ENCODE peak calls at places on chromosomes 13 and 19, in five cellular contexts. U is GM23338, D is lower lobe of right lung, Z is vagina, Q is DND-41. V is an unnamed sample. For H3K27me3, the result is how much of the 10 kb centered on the place peaks cover.

GRCh38 chr19:35120492-35120891 is 4.9 kb downstream of the FXYD3 start:
- DNase-seq in U (no peak), Q (no peak), Z (no peak), D (no peak), V (no peak)

GRCh38 chr19:41795031-41795461 is 1.3 kb upstream of the CEACAM3 start:
- DNase-seq in Q (peak), D (no peak), Z (no peak), U (peak), V (no peak)

GRCh38 chr19:30287973-30288372 is 84.2 kb upstream of the ZNF536 start:
- DNase-seq in Z (no peak), U (no peak), Q (no peak), D (no peak), V (no peak)

GRCh38 chr19:36939153-36939552 is 23.0 kb downstream of the ZNF568 start:
- DNase-seq in Z (no peak), Q (no peak), U (peak), D (no peak), V (no peak)

GRCh38 chr19:36436531-36436930 is 18.1 kb upstream of the ZFP82 start:
- DNase-seq in Z (no peak), Q (no peak), D (no peak), U (peak), V (no peak)

GRCh38 chr19:34838248-34838647 is 65.2 kb upstream of the ZNF599 start:
- DNase-seq in Z (no peak), D (no peak), U (peak), Q (no peak), V (no peak)

GRCh38 chr13:32587774-32588165 is 1.5 kb downstream of the PDS5B start:
- DNase-seq in Z (no peak), Q (no peak), U (no peak), D (no peak), V (no peak)

GRCh38 chr19:4007836-4008539 is 452 bp downstream of the PIAS4 start:
- DNase-seq in Q (peak), U (peak), D (no peak), Z (no peak), V (no peak)

GRCh38 chr13:46062190-46062589 is 9.6 kb upstream of the ZC3H13 start:
- DNase-seq in U (no peak), D (no peak), Q (no peak), Z (no peak), V (no peak)

GRCh38 chr19:31803819-31804446 is 454.7 kb upstream of the TSHZ3 start:
- DNase-seq in D (no peak), Q (no peak), U (no peak), Z (no peak), V (no peak)

GRCh38 chr13:45626731-45627374 is 11.3 kb upstream of the ERICH6B start:
- DNase-seq in U (no peak), Q (no peak), D (no peak), Z (no peak), V (no peak)

GRCh38 chr19:33998302-33998701 is 174.0 kb upstream of the LSM14A start:
- DNase-seq in Q (no peak), U (peak), Z (no peak), D (no peak), V (no peak)

GRCh38 chr13:32142956-32143375 is 111.4 kb downstream of the FRY start:
- DNase-seq in Z (no peak), U (peak), Q (no peak), D (no peak), V (no peak)

GRCh38 chr19:33811736-33812387 is 15.2 kb downstream of the KCTD15 start:
- DNase-seq in Q (no peak), Z (no peak), U (no peak), D (peak), V (no peak)

GRCh38 chr13:101305981-101306411 is 110.3 kb downstream of the NALCN start:
- DNase-seq in D (no peak), U (no peak), Z (no peak), Q (no peak), V (no peak)

GRCh38 chr19:39047076-39047475 is 14.7 kb upstream of the FBXO27 start:
- DNase-seq in Z (no peak), D (no peak), U (no peak), Q (no peak), V (no peak)

GRCh38 chr13:51632643-51633357 is 48.5 kb downstream of the WDFY2 start:
- DNase-seq in U (peak), D (no peak), Z (no peak), Q (no peak), V (no peak)

GRCh38 chr13:64078480-64078936 is 2662.9 kb upstream of the PCDH20 start:
- DNase-seq in U (no peak), Z (no peak), Q (no peak), D (no peak), V (no peak)

GRCh38 chr19:33819496-33819874 is 22.8 kb downstream of the KCTD15 start:
- DNase-seq in Q (no peak), U (peak), D (no peak), Z (peak), V (no peak)

GRCh38 chr13:91347212-91347995 is at the start of gene MIR17HG:
- DNase-seq in Z (peak), D (peak), U (peak), Q (peak), V (peak)

GRCh38 chr13:77377016-77377415 is 50.1 kb upstream of the MYCBP2 start:
- DNase-seq in Z (no peak), Q (no peak), D (no peak), U (no peak), V (no peak)

GRCh38 chr19:19361075-19361594 is 40.5 kb downstream of the MAU2 start:
- DNase-seq in D (peak), U (peak), Q (peak), Z (no peak), V (peak)

GRCh38 chr19:19371056-19371455 is 34.4 kb upstream of the GATAD2A start:
- DNase-seq in U (no peak), D (no peak), Q (no peak), Z (no peak), V (no peak)

GRCh38 chr19:19368087-19368486 is 37.4 kb upstream of the GATAD2A start:
- DNase-seq in Z (no peak), Q (no peak), U (no peak), D (no peak), V (no peak)

GRCh38 chr19:19362075-19362474 is 41.4 kb downstream of the MAU2 start:
- DNase-seq in D (no peak), Z (no peak), U (no peak), Q (no peak), V (no peak)

DNA sequence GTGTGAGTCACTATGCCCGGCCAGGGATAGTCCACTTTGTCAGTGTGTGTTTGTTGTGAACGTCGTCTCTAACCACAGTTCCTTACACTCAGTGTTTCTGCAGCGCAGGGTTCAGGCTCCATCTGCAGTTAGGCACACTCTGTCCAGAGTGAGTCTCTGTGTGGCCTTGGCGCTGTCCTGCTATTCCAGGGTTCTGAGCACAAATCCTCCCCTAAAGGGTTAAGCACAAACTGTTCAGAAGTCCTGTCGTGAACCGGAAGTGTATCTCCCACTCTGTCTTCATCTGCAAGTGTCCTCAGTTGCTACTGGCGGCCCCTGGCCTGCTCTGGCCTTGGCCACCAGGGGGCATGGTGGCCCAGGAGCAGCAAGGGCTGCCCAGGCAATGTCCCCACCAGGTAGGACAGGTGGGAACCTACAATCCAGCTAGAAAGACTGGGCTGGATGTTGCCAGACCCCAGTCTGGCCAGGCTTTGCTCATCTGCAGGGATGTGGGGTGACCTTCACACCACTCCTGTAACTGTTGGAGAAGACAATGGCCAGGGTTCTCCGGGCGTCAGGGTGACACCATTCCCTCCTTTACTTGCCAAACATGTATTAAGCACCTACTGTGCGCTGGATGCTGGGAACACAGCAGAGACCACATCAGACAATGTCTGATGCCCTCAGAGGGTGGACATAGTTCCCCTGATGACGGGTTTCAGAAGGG is 38.6 kb upstream of the GATAD2A start:
- DNase-seq in D (peak), Q (peak), U (peak), Z (peak), V (peak)
- H3K27ac ChIP-seq in D (peak), Q (no peak), U (no peak), Z (no peak), V (no peak)

GRCh38 chr19:2610637-2611482 is 91.6 kb downstream of the GNG7 start:
- DNase-seq in Q (peak), U (peak), Z (no peak), D (peak), V (peak)
- H3K4me3 ChIP-seq in Q (peak), U (peak), Z (peak), D (peak), V (peak)

GRCh38 chr19:7915250-7916136 is 863 bp downstream of the TGFBR3L start:
- DNase-seq in U (no peak), Z (no peak), D (no peak), Q (no peak), V (no peak)
- H3K27me3 ChIP-seq in U (half or more), Z (under half), D (under half), Q (under half), V (under half)

GRCh38 chr19:48443731-48444128 is 2.1 kb upstream of the GRWD1 start:
- DNase-seq in Z (no peak), Q (no peak), D (no peak), U (peak), V (no peak)

GRCh38 chr19:48445606-48446481 is at the start of gene GRWD1:
- DNase-seq in Z (peak), U (peak), Q (peak), D (peak), V (peak)

GRCh38 chr19:48444129-48444932 is 1.5 kb upstream of the GRWD1 start:
- DNase-seq in U (peak), D (no peak), Q (no peak), Z (no peak), V (no peak)

GRCh38 chr19:48445256-48445605 is 552 bp upstream of the GRWD1 start:
- DNase-seq in Z (no peak), D (no peak), U (peak), Q (peak), V (no peak)

DNA sequence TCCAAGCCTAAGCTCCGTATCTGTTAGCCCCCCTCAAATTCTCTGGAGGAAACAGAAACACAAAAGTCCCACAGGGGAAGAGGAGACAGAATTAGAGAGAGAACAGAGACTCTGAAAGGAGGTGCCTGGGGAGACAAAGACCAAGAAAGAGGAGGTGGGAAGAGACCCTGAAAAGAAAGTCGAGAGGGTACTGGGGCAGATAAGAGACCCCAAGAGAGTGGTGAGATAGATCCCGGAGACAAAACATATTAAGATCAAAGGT is 919 bp upstream of the GRWD1 start:
- DNase-seq in Z (no peak), U (no peak), D (no peak), Q (no peak), V (no peak)
- H3K27ac ChIP-seq in Z (peak), U (no peak), D (peak), Q (peak), V (peak)

GRCh38 chr19:1864480-1865171 is 1.2 kb upstream of the KLF16 start:
- DNase-seq in U (peak), Q (peak), Z (no peak), D (peak), V (peak)

GRCh38 chr19:1863638-1864479 is 480 bp upstream of the KLF16 start:
- DNase-seq in Z (no peak), U (peak), D (peak), Q (peak), V (peak)

GRCh38 chr19:1866693-1867358 is 3.4 kb upstream of the KLF16 start:
- DNase-seq in Q (no peak), D (no peak), Z (no peak), U (no peak), V (no peak)

GRCh38 chr19:1867359-1867724 is 4.0 kb upstream of the KLF16 start:
- DNase-seq in D (no peak), U (no peak), Z (no peak), Q (no peak), V (no peak)

GRCh38 chr19:1865172-1866010 is 2.0 kb upstream of the KLF16 start:
- DNase-seq in Q (no peak), Z (no peak), U (no peak), D (peak), V (no peak)
- H3K4me3 ChIP-seq in Q (peak), Z (peak), U (peak), D (peak), V (peak)

DNA sequence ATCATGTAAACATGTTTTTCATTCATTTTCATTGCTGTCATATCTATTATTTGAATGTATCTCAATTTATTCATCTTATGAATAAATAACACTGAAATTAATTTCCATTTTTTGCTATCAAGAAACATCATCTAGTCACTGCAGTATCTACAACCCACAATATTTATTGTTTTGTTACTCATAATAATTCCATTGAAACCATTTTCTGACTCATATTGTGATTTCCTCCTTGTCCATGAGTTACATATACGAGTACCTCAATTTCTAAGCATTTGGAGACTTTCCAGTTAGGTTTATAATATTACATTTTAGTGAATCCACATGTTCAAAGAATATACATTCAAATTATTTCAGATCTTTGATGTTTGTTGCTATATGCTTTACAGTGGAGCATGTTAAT is 1524.0 kb downstream of the SLITRK1 start:
- DNase-seq in D (no peak), Z (no peak), U (no peak), Q (no peak), V (no peak)
- H3K27me3 ChIP-seq in D (under half), Z (under half), U (under half), Q (under half), V (under half)

GRCh38 chr19:6736169-6736916 is 1.0 kb downstream of the GPR108 start:
- DNase-seq in D (peak), Z (peak), U (peak), Q (peak), V (peak)

GRCh38 chr19:6736917-6737283 is 480 bp downstream of the GPR108 start:
- DNase-seq in U (no peak), Q (no peak), Z (no peak), D (no peak), V (no peak)

GRCh38 chr19:6733338-6734095 is 3.9 kb downstream of the GPR108 start:
- DNase-seq in U (peak), Q (no peak), Z (no peak), D (peak), V (no peak)

GRCh38 chr19:6734096-6734696 is 3.2 kb downstream of the GPR108 start:
- DNase-seq in Z (no peak), D (peak), U (no peak), Q (no peak), V (no peak)

DNA sequence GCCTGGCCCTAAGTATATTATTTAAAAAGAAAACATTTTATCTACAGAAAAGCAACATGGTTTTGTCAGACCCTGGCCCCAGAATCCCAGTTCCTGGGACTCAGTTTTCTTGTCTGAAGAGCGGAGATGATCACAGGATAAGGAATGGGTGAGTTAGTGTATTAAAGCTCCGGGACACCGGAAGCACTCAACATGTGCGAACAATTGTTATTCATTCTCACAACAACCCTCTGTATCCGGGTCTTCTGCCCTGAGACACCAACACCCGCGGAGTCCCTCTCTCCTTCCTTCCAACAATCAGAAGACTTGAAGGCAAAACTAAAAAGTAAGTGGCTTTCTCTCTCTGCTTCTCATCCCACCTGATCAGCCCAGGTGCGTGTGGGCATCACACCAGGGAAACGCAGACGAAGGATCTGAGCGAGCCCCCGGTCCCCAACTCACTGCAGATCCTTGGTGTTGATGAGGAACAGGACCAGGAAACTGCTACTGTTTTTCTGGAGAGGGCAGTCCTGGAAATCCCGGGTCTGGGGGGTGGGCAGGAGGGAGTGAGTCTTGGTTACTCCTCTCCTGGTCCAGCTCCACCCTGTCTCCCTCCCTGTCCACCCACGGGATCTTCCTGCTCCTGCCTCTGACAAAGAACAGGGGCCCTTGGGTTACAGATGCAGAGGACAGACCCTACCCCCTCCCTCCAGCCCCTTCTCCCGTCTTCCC is 2.0 kb downstream of the GPR108 start:
- DNase-seq in Q (no peak), Z (no peak), D (no peak), U (no peak), V (peak)
- H3K27ac ChIP-seq in Q (peak), Z (peak), D (peak), U (peak), V (no peak)

GRCh38 chr13:82305588-82305987 is 1576.7 kb downstream of the SLITRK1 start:
- DNase-seq in D (peak), Q (no peak), U (no peak), Z (no peak), V (no peak)
- H3K4me3 ChIP-seq in D (no peak), Q (no peak), U (no peak), Z (no peak), V (no peak)